ENCODE peak calls at places on chromosomes 6 and 20, in six cellular contexts. R, X, T, H, K and P are unnamed samples.

GRCh38 chr6:38933426-38933825 is 115.2 kb upstream of the GLP1R start:
- DNase-seq in H (peak; percentile 32), K (no peak), X (peak; percentile 13), T (no peak), R (no peak), P (peak; percentile 1)

GRCh38 chr6:797479-798077 is 104.6 kb upstream of the EXOC2 start:
- DNase-seq in T (peak; percentile 48), K (peak; percentile 49), H (peak; percentile 40), X (peak; percentile 69), R (peak; percentile 25), P (peak; percentile 55)

GRCh38 chr20:63416631-63417030 is 55.5 kb upstream of the CHRNA4 start:
- DNase-seq in X (no peak), T (no peak), R (no peak), H (no peak), K (no peak), P (no peak)

GRCh38 chr20:12051206-12052163 is 133.8 kb downstream of the BTBD3 start:
- DNase-seq in X (no peak), H (no peak), R (no peak), T (no peak), K (no peak), P (no peak)

GRCh38 chr6:11586574-11586973 is 49.0 kb downstream of the TMEM170B start:
- DNase-seq in R (peak; percentile 95), K (peak; percentile 87), X (no peak), H (peak; percentile 17), T (no peak), P (peak; percentile 85)

GRCh38 chr6:52826513-52826912 is 14.1 kb downstream of the GSTA5 start:
- DNase-seq in T (no peak), K (no peak), H (no peak), X (no peak), R (no peak), P (no peak)

GRCh38 chr6:154969796-154970195 is 25.3 kb upstream of the TIAM2 start:
- DNase-seq in R (peak; percentile 34), H (peak; percentile 41), K (no peak), X (no peak), T (no peak), P (peak; percentile 35)

GRCh38 chr20:59123011-59123676 is 40.5 kb upstream of the ZNF831 start:
- DNase-seq in R (no peak), X (no peak), H (no peak), T (no peak), K (no peak), P (no peak)

GRCh38 chr20:63497946-63498935 is 642 bp downstream of the EEF1A2 start:
- DNase-seq in K (no peak), X (peak; percentile 55), H (peak; percentile 29), T (peak; percentile 71), R (peak; percentile 42), P (peak; percentile 33)

GRCh38 chr6:158409451-158409850 is 97.2 kb downstream of the TULP4 start:
- DNase-seq in H (no peak), K (no peak), T (no peak), R (peak; percentile 91), X (no peak), P (peak; percentile 33)

GRCh38 chr6:125169058-125169457 is 15.5 kb downstream of the TPD52L1 start:
- DNase-seq in R (peak; percentile 62), X (peak; percentile 58), H (no peak), K (no peak), T (no peak), P (peak; percentile 75)

GRCh38 chr20:60062431-60063336 is 104.5 kb downstream of the CDH26 start:
- DNase-seq in H (no peak), X (no peak), R (peak; percentile 77), K (peak; percentile 71), T (no peak), P (peak; percentile 78)

GRCh38 chr20:57427239-57428127 is 36.3 kb downstream of the RBM38 start:
- DNase-seq in T (no peak), X (no peak), H (no peak), K (no peak), R (no peak), P (no peak)

GRCh38 chr6:81166770-81167169 is 585.7 kb downstream of the TENT5A start:
- DNase-seq in H (no peak), X (no peak), T (no peak), R (peak; percentile 88), K (peak; percentile 74), P (peak; percentile 44)

GRCh38 chr6:4786936-4787504 is 10.8 kb downstream of the CDYL start:
- DNase-seq in T (no peak), R (no peak), H (no peak), X (no peak), K (no peak), P (no peak)

GRCh38 chr20:63070771-63071540 is 64.2 kb upstream of the BHLHE23 start:
- DNase-seq in R (no peak), T (no peak), K (no peak), H (no peak), X (no peak), P (no peak)

GRCh38 chr6:63899550-63899949 is 263.9 kb downstream of the PHF3 start:
- DNase-seq in H (peak; percentile 75), R (peak; percentile 27), T (no peak), X (no peak), K (no peak), P (peak; percentile 20)

GRCh38 chr6:14118091-14118439 is 493 bp downstream of the CD83 start:
- DNase-seq in K (no peak), X (no peak), R (no peak), T (no peak), H (no peak), P (no peak)

GRCh38 chr6:95545691-95546090 is 31.6 kb upstream of the MANEA start:
- DNase-seq in T (no peak), X (no peak), R (no peak), H (no peak), K (no peak), P (no peak)

DNA sequence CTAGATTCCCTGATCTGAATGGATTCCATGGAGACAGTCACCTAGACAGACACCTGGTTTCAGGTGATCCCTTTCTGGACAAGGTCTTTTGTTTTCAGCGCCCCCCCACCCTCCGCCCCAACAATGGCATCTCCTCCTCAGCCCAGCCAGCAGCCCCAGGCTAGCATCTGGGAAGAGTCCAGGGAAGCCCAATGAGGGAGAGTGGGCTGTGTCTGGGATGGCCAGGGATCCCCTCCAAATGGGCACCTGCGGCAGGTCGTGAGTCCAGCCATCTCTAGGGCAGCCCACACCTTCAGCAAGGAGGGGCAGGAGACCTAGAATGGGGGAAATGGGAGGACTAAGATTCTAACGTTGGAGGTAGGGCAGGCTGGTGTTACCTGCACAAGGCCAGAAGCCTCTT is 1.2 kb upstream of the SLC24A3 start:
- DNase-seq in R (no peak), T (no peak), X (no peak), H (no peak), K (no peak), P (no peak)
- H3K4me3 ChIP-seq in R (no peak overlapping the region), T (no peak overlapping the region), X (no peak overlapping the region), H (no peak overlapping the region), K (no peak overlapping the region), P (no peak overlapping the region)

GRCh38 chr6:139235666-139236065 is 56.1 kb downstream of the TXLNB start:
- DNase-seq in T (no peak), H (no peak), R (no peak), K (no peak), X (no peak), P (no peak)

GRCh38 chr6:139231206-139231605 is 60.6 kb downstream of the TXLNB start:
- DNase-seq in X (no peak), H (no peak), K (no peak), T (no peak), R (peak; percentile 60), P (no peak)

GRCh38 chr6:139236105-139236504 is 55.7 kb downstream of the TXLNB start:
- DNase-seq in K (no peak), X (no peak), T (no peak), H (no peak), R (no peak), P (no peak)

GRCh38 chr6:139230421-139230840 is 61.4 kb downstream of the TXLNB start:
- DNase-seq in K (no peak), T (no peak), R (peak; percentile 62), H (no peak), X (no peak), P (peak; percentile 73)
- TF ChIP-seq CTCF in K (no peak), T (no peak), R (peak; percentile 28), H (no peak), X (no peak), P (peak; percentile 9)

DNA sequence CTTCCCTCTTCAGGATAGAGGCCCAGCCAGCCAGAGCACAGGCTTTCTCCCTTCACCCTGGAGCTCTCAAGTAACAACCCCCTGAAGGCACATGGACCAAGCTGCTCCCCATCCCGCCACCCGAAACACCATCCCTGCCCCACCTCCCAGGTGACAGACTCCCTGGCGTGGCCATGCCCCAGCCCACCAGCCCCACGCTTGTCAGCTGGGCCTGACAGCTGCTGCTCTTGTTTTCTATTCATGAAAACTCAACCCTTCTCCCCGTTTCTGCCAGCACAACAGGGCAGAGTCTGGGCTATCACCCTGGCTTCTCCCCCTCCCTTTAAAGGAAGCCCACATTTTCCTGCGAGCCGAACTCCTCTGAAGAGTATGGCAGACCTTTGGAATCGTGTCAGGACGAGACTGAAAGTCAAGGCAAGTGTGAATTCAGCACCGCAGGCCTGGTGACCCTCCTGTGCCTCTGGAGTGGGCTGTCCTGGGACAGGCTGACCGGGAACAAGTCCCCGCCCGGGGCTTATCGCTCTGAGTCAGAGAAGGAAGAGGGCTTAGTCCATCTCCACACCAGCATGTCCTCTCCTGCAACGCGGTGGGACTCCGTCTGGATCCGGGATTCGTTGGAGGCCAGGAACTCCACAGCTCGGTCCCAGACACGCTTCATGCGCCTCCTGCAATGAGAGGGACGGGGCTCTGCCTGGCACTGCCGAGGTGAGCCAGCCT is 16.7 kb downstream of the LEMD2 start:
- DNase-seq in X (no peak), K (no peak), R (no peak), T (no peak), H (peak; percentile 9), P (peak; percentile 51)
- H3K4me3 ChIP-seq in X (no peak overlapping the region), K (no peak overlapping the region), R (no peak overlapping the region), T (no peak overlapping the region), H (no peak overlapping the region), P (no peak overlapping the region)

GRCh38 chr20:1360094-1360493 is 31.2 kb upstream of the SDCBP2 start:
- DNase-seq in X (no peak), T (no peak), R (no peak), K (no peak), H (no peak), P (no peak)
- TF ChIP-seq CTCF in X (no peak), T (no peak), R (no peak), K (no peak), H (no peak), P (no peak)

GRCh38 chr6:79536615-79536968 is 638 bp downstream of the LCA5 start:
- DNase-seq in R (peak; percentile 45), K (no peak), X (peak; percentile 25), T (no peak), H (peak; percentile 41), P (peak; percentile 65)

GRCh38 chr6:79536969-79537747 is at the start of gene LCA5:
- DNase-seq in X (peak; percentile 96), T (peak; percentile 88), H (peak; percentile 98), K (peak; percentile 97), R (peak; percentile 98), P (peak; percentile 96)

GRCh38 chr6:79543886-79544285 is 6.7 kb upstream of the LCA5 start:
- DNase-seq in H (no peak), X (no peak), R (no peak), T (no peak), K (no peak), P (no peak)

GRCh38 chr6:79543411-79543810 is 6.2 kb upstream of the LCA5 start:
- DNase-seq in X (no peak), R (no peak), H (no peak), K (no peak), T (no peak), P (no peak)

GRCh38 chr6:79538481-79538971 is 1.3 kb upstream of the LCA5 start:
- DNase-seq in K (no peak), T (no peak), R (peak; percentile 41), H (peak; percentile 81), X (no peak), P (peak; percentile 34)
- H3K4me3 ChIP-seq in K (peak overlapping the region; percentile 85), T (peak overlapping the region; percentile 82), R (peak overlapping the region; percentile 89), H (peak overlapping the region; percentile 95), X (peak overlapping the region; percentile 79), P (peak overlapping the region; percentile 87)